ENCODE peak calls at places on chromosomes 1 and 21, in eight cellular contexts. A is astrocyte of the cerebellum; K is pancreas; O is NCI-H524 treated with DMSO at 0.1 percent for 48 hours; E is esophagus squamous epithelium; X is DMS 273 treated with DMSO at 0.1 percent for 48 hours; F is WTC11; D is activated CD8-positive, alpha-beta memory T cell treated with anti-CD3 and anti-CD28 coated beads, Interleukin-2, amount 10 ng/mL, durations not matched to agents 7 days and 5 days. J is an unnamed sample.
A peak's percentile ranks its signal among the peaks of the same experiment; 100 is the strongest.

GRCh38 chr1:67948155-67949075 is 102.0 kb downstream of the DIRAS3 start:
- DNase-seq in K (no peak), D (no peak), A (peak; percentile 27), F (no peak), O (no peak), E (no peak), X (no peak), J (no peak)

GRCh38 chr1:18347559-18347958 is 133.2 kb upstream of the KLHDC7A start:
- DNase-seq in F (no peak), X (no peak), K (no peak), D (no peak), A (no peak), O (no peak), E (no peak), J (no peak)

GRCh38 chr1:212752934-212753497 is 38.6 kb downstream of the NSL1 start:
- DNase-seq in A (no peak), E (no peak), D (no peak), F (no peak), K (no peak), X (no peak), O (no peak), J (no peak)

GRCh38 chr1:196466656-196467055 is 141.6 kb downstream of the KCNT2 start:
- DNase-seq in K (no peak), X (no peak), F (no peak), A (peak; percentile 53), D (no peak), E (no peak), O (no peak), J (no peak)

GRCh38 chr1:20719871-20720620 is 2.2 kb upstream of the KIF17 start:
- DNase-seq in O (no peak), A (no peak), X (no peak), K (no peak), D (no peak), F (no peak), E (no peak), J (no peak)

GRCh38 chr1:112247971-112248370 is 148.0 kb upstream of the CTTNBP2NL start:
- DNase-seq in A (no peak), O (no peak), F (no peak), K (no peak), E (no peak), D (no peak), X (no peak), J (no peak)

GRCh38 chr1:40057310-40058030 is 16.9 kb downstream of the CAP1 start:
- DNase-seq in A (no peak), O (no peak), K (no peak), D (no peak), X (no peak), E (no peak), F (no peak), J (no peak)

GRCh38 chr1:199573047-199573446 is 454.5 kb upstream of the NR5A2 start:
- DNase-seq in A (no peak), D (no peak), O (no peak), F (no peak), K (no peak), E (no peak), X (no peak), J (no peak)

GRCh38 chr1:183070923-183071618 is 47.9 kb downstream of the LAMC1 start:
- DNase-seq in E (no peak), F (no peak), O (no peak), A (peak; percentile 81), K (no peak), D (no peak), X (no peak), J (no peak)

GRCh38 chr1:81876901-81877750 is 76.4 kb downstream of the ADGRL2 start:
- DNase-seq in X (no peak), E (no peak), O (no peak), F (no peak), D (no peak), A (peak; percentile 54), K (no peak), J (no peak)

GRCh38 chr21:42108554-42108885 is 37.4 kb downstream of the UMODL1 start:
- DNase-seq in K (no peak), A (no peak), E (no peak), D (no peak), X (no peak), O (no peak), F (no peak), J (no peak)

GRCh38 chr21:42535602-42536171 is 22.0 kb downstream of the SLC37A1 start:
- DNase-seq in K (no peak), E (no peak), F (no peak), D (no peak), O (no peak), A (no peak), X (no peak), J (no peak)

GRCh38 chr1:1891349-1892078 is 627 bp upstream of the GNB1 start:
- DNase-seq in A (no peak), O (no peak), E (no peak), F (peak; percentile 62), K (peak; percentile 88), D (peak; percentile 86), X (no peak), J (no peak)

GRCh38 chr1:195804547-195804946 is 803.7 kb downstream of the KCNT2 start:
- DNase-seq in A (no peak), E (no peak), X (no peak), D (no peak), O (no peak), F (no peak), K (no peak), J (no peak)

GRCh38 chr21:36861595-36861883 is 104.9 kb downstream of the HLCS start:
- DNase-seq in E (no peak), K (no peak), D (no peak), X (no peak), A (no peak), O (no peak), F (no peak), J (no peak)

J was measured in CD8-positive, alpha-beta T cell.